ENCODE peak calls at places on chromosomes 16 and 17, in eight cellular contexts. One of them, this sample, is unnamed.

GRCh38 chr17:16814439-16814838 is 124.4 kb downstream of the CCDC144A start:
- ATAC-seq in activated CD8-positive, alpha-beta memory T cell treated with anti-CD3 and anti-CD28 coated beads, Interleukin-2, amount 10 ng/mL, durations not matched to agents 7 days and 5 days: no peak
- ATAC-seq in Right ventricle myocardium superior: peak
- ATAC-seq in activated CD4-positive, CD25-positive, alpha-beta regulatory T cell treated with anti-CD3 and anti-CD28 coated beads, Interleukin-2, amount 50 U/mL, for 24 hours: no peak
- ATAC-seq in activated T-cell treated with anti-CD3 and anti-CD28 coated beads, Interleukin-2, amount 50 U/mL, for 4 hours: no peak
- ATAC-seq in A549: no peak
- ATAC-seq in CD8-positive, alpha-beta T cell: no peak
- ATAC-seq in right cardiac atrium: peak
- ATAC-seq in this sample: no peak

GRCh38 chr17:2947996-2948550 is 115.3 kb downstream of the OR1D5 start:
- ATAC-seq in activated CD4-positive, CD25-positive, alpha-beta regulatory T cell treated with anti-CD3 and anti-CD28 coated beads, Interleukin-2, amount 50 U/mL, for 24 hours: no peak
- ATAC-seq in activated T-cell treated with anti-CD3 and anti-CD28 coated beads, Interleukin-2, amount 50 U/mL, for 4 hours: no peak
- ATAC-seq in activated CD8-positive, alpha-beta memory T cell treated with anti-CD3 and anti-CD28 coated beads, Interleukin-2, amount 10 ng/mL, durations not matched to agents 7 days and 5 days: no peak
- ATAC-seq in right cardiac atrium: no peak
- ATAC-seq in CD8-positive, alpha-beta T cell: no peak
- ATAC-seq in A549: no peak
- ATAC-seq in Right ventricle myocardium superior: no peak
- ATAC-seq in this sample: no peak

GRCh38 chr16:89373355-89374110 is 116.8 kb downstream of the ANKRD11 start:
- ATAC-seq in right cardiac atrium: peak
- ATAC-seq in activated CD4-positive, CD25-positive, alpha-beta regulatory T cell treated with anti-CD3 and anti-CD28 coated beads, Interleukin-2, amount 50 U/mL, for 24 hours: no peak
- ATAC-seq in activated CD8-positive, alpha-beta memory T cell treated with anti-CD3 and anti-CD28 coated beads, Interleukin-2, amount 10 ng/mL, durations not matched to agents 7 days and 5 days: no peak
- ATAC-seq in CD8-positive, alpha-beta T cell: no peak
- ATAC-seq in A549: no peak
- ATAC-seq in activated T-cell treated with anti-CD3 and anti-CD28 coated beads, Interleukin-2, amount 50 U/mL, for 4 hours: no peak
- ATAC-seq in Right ventricle myocardium superior: peak
- ATAC-seq in this sample: no peak

GRCh38 chr17:9356488-9356911 is 219.1 kb downstream of the STX8 start:
- ATAC-seq in CD8-positive, alpha-beta T cell: no peak
- ATAC-seq in activated T-cell treated with anti-CD3 and anti-CD28 coated beads, Interleukin-2, amount 50 U/mL, for 4 hours: no peak
- ATAC-seq in Right ventricle myocardium superior: peak
- ATAC-seq in A549: no peak
- ATAC-seq in activated CD8-positive, alpha-beta memory T cell treated with anti-CD3 and anti-CD28 coated beads, Interleukin-2, amount 10 ng/mL, durations not matched to agents 7 days and 5 days: no peak
- ATAC-seq in right cardiac atrium: peak
- ATAC-seq in activated CD4-positive, CD25-positive, alpha-beta regulatory T cell treated with anti-CD3 and anti-CD28 coated beads, Interleukin-2, amount 50 U/mL, for 24 hours: no peak
- ATAC-seq in this sample: no peak

GRCh38 chr17:65261682-65262636 is 124.8 kb downstream of the RGS9 start:
- ATAC-seq in Right ventricle myocardium superior: no peak
- ATAC-seq in activated T-cell treated with anti-CD3 and anti-CD28 coated beads, Interleukin-2, amount 50 U/mL, for 4 hours: no peak
- ATAC-seq in A549: no peak
- ATAC-seq in activated CD8-positive, alpha-beta memory T cell treated with anti-CD3 and anti-CD28 coated beads, Interleukin-2, amount 10 ng/mL, durations not matched to agents 7 days and 5 days: peak
- ATAC-seq in right cardiac atrium: no peak
- ATAC-seq in activated CD4-positive, CD25-positive, alpha-beta regulatory T cell treated with anti-CD3 and anti-CD28 coated beads, Interleukin-2, amount 50 U/mL, for 24 hours: no peak
- ATAC-seq in CD8-positive, alpha-beta T cell: no peak
- ATAC-seq in this sample: peak

GRCh38 chr17:64428406-64428805 is 20.5 kb upstream of the MILR1 start:
- ATAC-seq in right cardiac atrium: no peak
- ATAC-seq in activated CD8-positive, alpha-beta memory T cell treated with anti-CD3 and anti-CD28 coated beads, Interleukin-2, amount 10 ng/mL, durations not matched to agents 7 days and 5 days: no peak
- ATAC-seq in activated T-cell treated with anti-CD3 and anti-CD28 coated beads, Interleukin-2, amount 50 U/mL, for 4 hours: no peak
- ATAC-seq in activated CD4-positive, CD25-positive, alpha-beta regulatory T cell treated with anti-CD3 and anti-CD28 coated beads, Interleukin-2, amount 50 U/mL, for 24 hours: no peak
- ATAC-seq in CD8-positive, alpha-beta T cell: no peak
- ATAC-seq in Right ventricle myocardium superior: no peak
- ATAC-seq in A549: no peak
- ATAC-seq in this sample: no peak

GRCh38 chr16:86242244-86243122 is 267.8 kb upstream of the FOXF1 start:
- ATAC-seq in CD8-positive, alpha-beta T cell: no peak
- ATAC-seq in A549: no peak
- ATAC-seq in activated CD8-positive, alpha-beta memory T cell treated with anti-CD3 and anti-CD28 coated beads, Interleukin-2, amount 10 ng/mL, durations not matched to agents 7 days and 5 days: no peak
- ATAC-seq in activated T-cell treated with anti-CD3 and anti-CD28 coated beads, Interleukin-2, amount 50 U/mL, for 4 hours: no peak
- ATAC-seq in right cardiac atrium: no peak
- ATAC-seq in activated CD4-positive, CD25-positive, alpha-beta regulatory T cell treated with anti-CD3 and anti-CD28 coated beads, Interleukin-2, amount 50 U/mL, for 24 hours: no peak
- ATAC-seq in Right ventricle myocardium superior: no peak
- ATAC-seq in this sample: no peak

GRCh38 chr16:9852003-9852402 is 330.2 kb downstream of the GRIN2A start:
- ATAC-seq in Right ventricle myocardium superior: no peak
- ATAC-seq in activated CD8-positive, alpha-beta memory T cell treated with anti-CD3 and anti-CD28 coated beads, Interleukin-2, amount 10 ng/mL, durations not matched to agents 7 days and 5 days: no peak
- ATAC-seq in activated T-cell treated with anti-CD3 and anti-CD28 coated beads, Interleukin-2, amount 50 U/mL, for 4 hours: no peak
- ATAC-seq in activated CD4-positive, CD25-positive, alpha-beta regulatory T cell treated with anti-CD3 and anti-CD28 coated beads, Interleukin-2, amount 50 U/mL, for 24 hours: no peak
- ATAC-seq in right cardiac atrium: no peak
- ATAC-seq in A549: no peak
- ATAC-seq in CD8-positive, alpha-beta T cell: no peak
- ATAC-seq in this sample: no peak

GRCh38 chr16:56284521-56284920 is 93.2 kb downstream of the GNAO1 start:
- ATAC-seq in right cardiac atrium: no peak
- ATAC-seq in A549: no peak
- ATAC-seq in activated CD4-positive, CD25-positive, alpha-beta regulatory T cell treated with anti-CD3 and anti-CD28 coated beads, Interleukin-2, amount 50 U/mL, for 24 hours: no peak
- ATAC-seq in activated CD8-positive, alpha-beta memory T cell treated with anti-CD3 and anti-CD28 coated beads, Interleukin-2, amount 10 ng/mL, durations not matched to agents 7 days and 5 days: no peak
- ATAC-seq in Right ventricle myocardium superior: no peak
- ATAC-seq in CD8-positive, alpha-beta T cell: no peak
- ATAC-seq in activated T-cell treated with anti-CD3 and anti-CD28 coated beads, Interleukin-2, amount 50 U/mL, for 4 hours: no peak
- ATAC-seq in this sample: no peak

GRCh38 chr17:41894791-41895331 is 23.9 kb downstream of the ACLY start:
- ATAC-seq in right cardiac atrium: peak
- ATAC-seq in A549: peak
- ATAC-seq in CD8-positive, alpha-beta T cell: no peak
- ATAC-seq in activated CD4-positive, CD25-positive, alpha-beta regulatory T cell treated with anti-CD3 and anti-CD28 coated beads, Interleukin-2, amount 50 U/mL, for 24 hours: no peak
- ATAC-seq in activated T-cell treated with anti-CD3 and anti-CD28 coated beads, Interleukin-2, amount 50 U/mL, for 4 hours: no peak
- ATAC-seq in Right ventricle myocardium superior: peak
- ATAC-seq in activated CD8-positive, alpha-beta memory T cell treated with anti-CD3 and anti-CD28 coated beads, Interleukin-2, amount 10 ng/mL, durations not matched to agents 7 days and 5 days: no peak
- ATAC-seq in this sample: no peak

GRCh38 chr16:49912688-49913087 is 56.8 kb upstream of the ZNF423 start:
- ATAC-seq in CD8-positive, alpha-beta T cell: no peak
- ATAC-seq in A549: no peak
- ATAC-seq in right cardiac atrium: no peak
- ATAC-seq in activated CD8-positive, alpha-beta memory T cell treated with anti-CD3 and anti-CD28 coated beads, Interleukin-2, amount 10 ng/mL, durations not matched to agents 7 days and 5 days: no peak
- ATAC-seq in Right ventricle myocardium superior: no peak
- ATAC-seq in activated T-cell treated with anti-CD3 and anti-CD28 coated beads, Interleukin-2, amount 50 U/mL, for 4 hours: no peak
- ATAC-seq in activated CD4-positive, CD25-positive, alpha-beta regulatory T cell treated with anti-CD3 and anti-CD28 coated beads, Interleukin-2, amount 50 U/mL, for 24 hours: no peak
- ATAC-seq in this sample: no peak

GRCh38 chr17:30824002-30824355 is 513 bp downstream of the CRLF3 start:
- ATAC-seq in Right ventricle myocardium superior: peak
- ATAC-seq in activated T-cell treated with anti-CD3 and anti-CD28 coated beads, Interleukin-2, amount 50 U/mL, for 4 hours: peak
- ATAC-seq in right cardiac atrium: peak
- ATAC-seq in A549: peak
- ATAC-seq in activated CD4-positive, CD25-positive, alpha-beta regulatory T cell treated with anti-CD3 and anti-CD28 coated beads, Interleukin-2, amount 50 U/mL, for 24 hours: peak
- ATAC-seq in activated CD8-positive, alpha-beta memory T cell treated with anti-CD3 and anti-CD28 coated beads, Interleukin-2, amount 10 ng/mL, durations not matched to agents 7 days and 5 days: peak
- ATAC-seq in CD8-positive, alpha-beta T cell: peak
- ATAC-seq in this sample: peak

GRCh38 chr17:189444-189843 is 8.0 kb upstream of the DOC2B start:
- ATAC-seq in activated CD8-positive, alpha-beta memory T cell treated with anti-CD3 and anti-CD28 coated beads, Interleukin-2, amount 10 ng/mL, durations not matched to agents 7 days and 5 days: no peak
- ATAC-seq in A549: no peak
- ATAC-seq in activated T-cell treated with anti-CD3 and anti-CD28 coated beads, Interleukin-2, amount 50 U/mL, for 4 hours: no peak
- ATAC-seq in right cardiac atrium: no peak
- ATAC-seq in activated CD4-positive, CD25-positive, alpha-beta regulatory T cell treated with anti-CD3 and anti-CD28 coated beads, Interleukin-2, amount 50 U/mL, for 24 hours: no peak
- ATAC-seq in CD8-positive, alpha-beta T cell: no peak
- ATAC-seq in Right ventricle myocardium superior: no peak
- ATAC-seq in this sample: peak

GRCh38 chr16:65728172-65728571 is 606.3 kb upstream of the CDH11 start:
- ATAC-seq in CD8-positive, alpha-beta T cell: no peak
- ATAC-seq in A549: no peak
- ATAC-seq in activated CD4-positive, CD25-positive, alpha-beta regulatory T cell treated with anti-CD3 and anti-CD28 coated beads, Interleukin-2, amount 50 U/mL, for 24 hours: no peak
- ATAC-seq in activated CD8-positive, alpha-beta memory T cell treated with anti-CD3 and anti-CD28 coated beads, Interleukin-2, amount 10 ng/mL, durations not matched to agents 7 days and 5 days: no peak
- ATAC-seq in right cardiac atrium: no peak
- ATAC-seq in Right ventricle myocardium superior: no peak
- ATAC-seq in activated T-cell treated with anti-CD3 and anti-CD28 coated beads, Interleukin-2, amount 50 U/mL, for 4 hours: no peak
- ATAC-seq in this sample: no peak

GRCh38 chr17:28020515-28020914 is 22.0 kb upstream of the NLK start:
- ATAC-seq in A549: no peak
- ATAC-seq in Right ventricle myocardium superior: no peak
- ATAC-seq in right cardiac atrium: no peak
- ATAC-seq in activated CD8-positive, alpha-beta memory T cell treated with anti-CD3 and anti-CD28 coated beads, Interleukin-2, amount 10 ng/mL, durations not matched to agents 7 days and 5 days: no peak
- ATAC-seq in CD8-positive, alpha-beta T cell: no peak
- ATAC-seq in activated CD4-positive, CD25-positive, alpha-beta regulatory T cell treated with anti-CD3 and anti-CD28 coated beads, Interleukin-2, amount 50 U/mL, for 24 hours: no peak
- ATAC-seq in activated T-cell treated with anti-CD3 and anti-CD28 coated beads, Interleukin-2, amount 50 U/mL, for 4 hours: no peak
- ATAC-seq in this sample: no peak

GRCh38 chr16:53061701-53062159 is 6.9 kb downstream of the CHD9 start:
- ATAC-seq in right cardiac atrium: peak
- ATAC-seq in activated CD8-positive, alpha-beta memory T cell treated with anti-CD3 and anti-CD28 coated beads, Interleukin-2, amount 10 ng/mL, durations not matched to agents 7 days and 5 days: peak
- ATAC-seq in activated T-cell treated with anti-CD3 and anti-CD28 coated beads, Interleukin-2, amount 50 U/mL, for 4 hours: peak
- ATAC-seq in activated CD4-positive, CD25-positive, alpha-beta regulatory T cell treated with anti-CD3 and anti-CD28 coated beads, Interleukin-2, amount 50 U/mL, for 24 hours: peak
- ATAC-seq in Right ventricle myocardium superior: peak
- ATAC-seq in CD8-positive, alpha-beta T cell: peak
- ATAC-seq in A549: peak
- ATAC-seq in this sample: peak

GRCh38 chr17:80523054-80523744 is 21.4 kb upstream of the RPTOR start:
- ATAC-seq in activated CD4-positive, CD25-positive, alpha-beta regulatory T cell treated with anti-CD3 and anti-CD28 coated beads, Interleukin-2, amount 50 U/mL, for 24 hours: no peak
- ATAC-seq in activated CD8-positive, alpha-beta memory T cell treated with anti-CD3 and anti-CD28 coated beads, Interleukin-2, amount 10 ng/mL, durations not matched to agents 7 days and 5 days: no peak
- ATAC-seq in right cardiac atrium: no peak
- ATAC-seq in activated T-cell treated with anti-CD3 and anti-CD28 coated beads, Interleukin-2, amount 50 U/mL, for 4 hours: no peak
- ATAC-seq in A549: no peak
- ATAC-seq in Right ventricle myocardium superior: no peak
- ATAC-seq in CD8-positive, alpha-beta T cell: no peak
- ATAC-seq in this sample: no peak

GRCh38 chr17:29723283-29724047 is 100.8 kb upstream of the CORO6 start:
- ATAC-seq in activated T-cell treated with anti-CD3 and anti-CD28 coated beads, Interleukin-2, amount 50 U/mL, for 4 hours: peak
- ATAC-seq in right cardiac atrium: no peak
- ATAC-seq in A549: no peak
- ATAC-seq in activated CD4-positive, CD25-positive, alpha-beta regulatory T cell treated with anti-CD3 and anti-CD28 coated beads, Interleukin-2, amount 50 U/mL, for 24 hours: peak
- ATAC-seq in activated CD8-positive, alpha-beta memory T cell treated with anti-CD3 and anti-CD28 coated beads, Interleukin-2, amount 10 ng/mL, durations not matched to agents 7 days and 5 days: peak
- ATAC-seq in CD8-positive, alpha-beta T cell: peak
- ATAC-seq in Right ventricle myocardium superior: peak
- ATAC-seq in this sample: peak

GRCh38 chr17:73256220-73256619 is 5.5 kb downstream of the CPSF4L start:
- ATAC-seq in CD8-positive, alpha-beta T cell: no peak
- ATAC-seq in right cardiac atrium: no peak
- ATAC-seq in activated CD4-positive, CD25-positive, alpha-beta regulatory T cell treated with anti-CD3 and anti-CD28 coated beads, Interleukin-2, amount 50 U/mL, for 24 hours: no peak
- ATAC-seq in Right ventricle myocardium superior: no peak
- ATAC-seq in A549: peak
- ATAC-seq in activated T-cell treated with anti-CD3 and anti-CD28 coated beads, Interleukin-2, amount 50 U/mL, for 4 hours: no peak
- ATAC-seq in activated CD8-positive, alpha-beta memory T cell treated with anti-CD3 and anti-CD28 coated beads, Interleukin-2, amount 10 ng/mL, durations not matched to agents 7 days and 5 days: no peak
- ATAC-seq in this sample: no peak

GRCh38 chr17:9929873-9930272 is 24.8 kb upstream of the RCVRN start:
- ATAC-seq in activated T-cell treated with anti-CD3 and anti-CD28 coated beads, Interleukin-2, amount 50 U/mL, for 4 hours: no peak
- ATAC-seq in activated CD8-positive, alpha-beta memory T cell treated with anti-CD3 and anti-CD28 coated beads, Interleukin-2, amount 10 ng/mL, durations not matched to agents 7 days and 5 days: no peak
- ATAC-seq in Right ventricle myocardium superior: no peak
- ATAC-seq in CD8-positive, alpha-beta T cell: no peak
- ATAC-seq in right cardiac atrium: no peak
- ATAC-seq in A549: no peak
- ATAC-seq in activated CD4-positive, CD25-positive, alpha-beta regulatory T cell treated with anti-CD3 and anti-CD28 coated beads, Interleukin-2, amount 50 U/mL, for 24 hours: no peak
- ATAC-seq in this sample: no peak

GRCh38 chr17:12839042-12839441 is 49.7 kb downstream of the ARHGAP44 start:
- ATAC-seq in activated CD8-positive, alpha-beta memory T cell treated with anti-CD3 and anti-CD28 coated beads, Interleukin-2, amount 10 ng/mL, durations not matched to agents 7 days and 5 days: no peak
- ATAC-seq in activated CD4-positive, CD25-positive, alpha-beta regulatory T cell treated with anti-CD3 and anti-CD28 coated beads, Interleukin-2, amount 50 U/mL, for 24 hours: no peak
- ATAC-seq in A549: no peak
- ATAC-seq in Right ventricle myocardium superior: no peak
- ATAC-seq in right cardiac atrium: no peak
- ATAC-seq in CD8-positive, alpha-beta T cell: no peak
- ATAC-seq in activated T-cell treated with anti-CD3 and anti-CD28 coated beads, Interleukin-2, amount 50 U/mL, for 4 hours: no peak
- ATAC-seq in this sample: no peak

GRCh38 chr17:34616148-34616547 is 36.8 kb downstream of the TMEM132E start:
- ATAC-seq in right cardiac atrium: no peak
- ATAC-seq in activated T-cell treated with anti-CD3 and anti-CD28 coated beads, Interleukin-2, amount 50 U/mL, for 4 hours: no peak
- ATAC-seq in Right ventricle myocardium superior: no peak
- ATAC-seq in CD8-positive, alpha-beta T cell: no peak
- ATAC-seq in A549: no peak
- ATAC-seq in activated CD8-positive, alpha-beta memory T cell treated with anti-CD3 and anti-CD28 coated beads, Interleukin-2, amount 10 ng/mL, durations not matched to agents 7 days and 5 days: no peak
- ATAC-seq in activated CD4-positive, CD25-positive, alpha-beta regulatory T cell treated with anti-CD3 and anti-CD28 coated beads, Interleukin-2, amount 50 U/mL, for 24 hours: no peak
- ATAC-seq in this sample: no peak

GRCh38 chr16:739560-740458 is 988 bp downstream of the CIAO3 start:
- ATAC-seq in Right ventricle myocardium superior: no peak
- ATAC-seq in activated CD8-positive, alpha-beta memory T cell treated with anti-CD3 and anti-CD28 coated beads, Interleukin-2, amount 10 ng/mL, durations not matched to agents 7 days and 5 days: no peak
- ATAC-seq in activated CD4-positive, CD25-positive, alpha-beta regulatory T cell treated with anti-CD3 and anti-CD28 coated beads, Interleukin-2, amount 50 U/mL, for 24 hours: no peak
- ATAC-seq in activated T-cell treated with anti-CD3 and anti-CD28 coated beads, Interleukin-2, amount 50 U/mL, for 4 hours: no peak
- ATAC-seq in A549: peak
- ATAC-seq in right cardiac atrium: peak
- ATAC-seq in CD8-positive, alpha-beta T cell: no peak
- ATAC-seq in this sample: no peak

GRCh38 chr17:4617090-4617489 is 24.4 kb downstream of the ALOX15 start:
- ATAC-seq in activated CD8-positive, alpha-beta memory T cell treated with anti-CD3 and anti-CD28 coated beads, Interleukin-2, amount 10 ng/mL, durations not matched to agents 7 days and 5 days: no peak
- ATAC-seq in activated CD4-positive, CD25-positive, alpha-beta regulatory T cell treated with anti-CD3 and anti-CD28 coated beads, Interleukin-2, amount 50 U/mL, for 24 hours: no peak
- ATAC-seq in CD8-positive, alpha-beta T cell: no peak
- ATAC-seq in A549: no peak
- ATAC-seq in activated T-cell treated with anti-CD3 and anti-CD28 coated beads, Interleukin-2, amount 50 U/mL, for 4 hours: no peak
- ATAC-seq in right cardiac atrium: no peak
- ATAC-seq in Right ventricle myocardium superior: no peak
- ATAC-seq in this sample: no peak

GRCh38 chr17:40475234-40476210 is 25.9 kb downstream of the TNS4 start:
- ATAC-seq in activated T-cell treated with anti-CD3 and anti-CD28 coated beads, Interleukin-2, amount 50 U/mL, for 4 hours: no peak
- ATAC-seq in Right ventricle myocardium superior: peak
- ATAC-seq in A549: no peak
- ATAC-seq in activated CD4-positive, CD25-positive, alpha-beta regulatory T cell treated with anti-CD3 and anti-CD28 coated beads, Interleukin-2, amount 50 U/mL, for 24 hours: no peak
- ATAC-seq in CD8-positive, alpha-beta T cell: no peak
- ATAC-seq in right cardiac atrium: peak
- ATAC-seq in activated CD8-positive, alpha-beta memory T cell treated with anti-CD3 and anti-CD28 coated beads, Interleukin-2, amount 10 ng/mL, durations not matched to agents 7 days and 5 days: no peak
- ATAC-seq in this sample: no peak

GRCh38 chr17:4968916-4969550 is 1.4 kb upstream of the SPAG7 start:
- ATAC-seq in Right ventricle myocardium superior: no peak
- ATAC-seq in activated CD8-positive, alpha-beta memory T cell treated with anti-CD3 and anti-CD28 coated beads, Interleukin-2, amount 10 ng/mL, durations not matched to agents 7 days and 5 days: no peak
- ATAC-seq in activated T-cell treated with anti-CD3 and anti-CD28 coated beads, Interleukin-2, amount 50 U/mL, for 4 hours: peak
- ATAC-seq in CD8-positive, alpha-beta T cell: no peak
- ATAC-seq in A549: no peak
- ATAC-seq in activated CD4-positive, CD25-positive, alpha-beta regulatory T cell treated with anti-CD3 and anti-CD28 coated beads, Interleukin-2, amount 50 U/mL, for 24 hours: peak
- ATAC-seq in right cardiac atrium: no peak
- ATAC-seq in this sample: peak

GRCh38 chr17:57097832-57098421 is 12.9 kb downstream of the AKAP1 start:
- ATAC-seq in CD8-positive, alpha-beta T cell: no peak
- ATAC-seq in activated CD4-positive, CD25-positive, alpha-beta regulatory T cell treated with anti-CD3 and anti-CD28 coated beads, Interleukin-2, amount 50 U/mL, for 24 hours: no peak
- ATAC-seq in activated T-cell treated with anti-CD3 and anti-CD28 coated beads, Interleukin-2, amount 50 U/mL, for 4 hours: no peak
- ATAC-seq in A549: peak
- ATAC-seq in activated CD8-positive, alpha-beta memory T cell treated with anti-CD3 and anti-CD28 coated beads, Interleukin-2, amount 10 ng/mL, durations not matched to agents 7 days and 5 days: no peak
- ATAC-seq in Right ventricle myocardium superior: peak
- ATAC-seq in right cardiac atrium: peak
- ATAC-seq in this sample: no peak

GRCh38 chr17:72693147-72693878 is 399.2 kb downstream of the SLC39A11 start:
- ATAC-seq in activated CD8-positive, alpha-beta memory T cell treated with anti-CD3 and anti-CD28 coated beads, Interleukin-2, amount 10 ng/mL, durations not matched to agents 7 days and 5 days: no peak
- ATAC-seq in A549: no peak
- ATAC-seq in activated T-cell treated with anti-CD3 and anti-CD28 coated beads, Interleukin-2, amount 50 U/mL, for 4 hours: no peak
- ATAC-seq in CD8-positive, alpha-beta T cell: no peak
- ATAC-seq in Right ventricle myocardium superior: no peak
- ATAC-seq in right cardiac atrium: no peak
- ATAC-seq in activated CD4-positive, CD25-positive, alpha-beta regulatory T cell treated with anti-CD3 and anti-CD28 coated beads, Interleukin-2, amount 50 U/mL, for 24 hours: no peak
- ATAC-seq in this sample: no peak

GRCh38 chr16:89216315-89217137 is 977 bp upstream of the ZNF778 start:
- ATAC-seq in Right ventricle myocardium superior: peak
- ATAC-seq in CD8-positive, alpha-beta T cell: peak
- ATAC-seq in A549: peak
- ATAC-seq in activated CD4-positive, CD25-positive, alpha-beta regulatory T cell treated with anti-CD3 and anti-CD28 coated beads, Interleukin-2, amount 50 U/mL, for 24 hours: peak
- ATAC-seq in right cardiac atrium: peak
- ATAC-seq in activated CD8-positive, alpha-beta memory T cell treated with anti-CD3 and anti-CD28 coated beads, Interleukin-2, amount 10 ng/mL, durations not matched to agents 7 days and 5 days: peak
- ATAC-seq in activated T-cell treated with anti-CD3 and anti-CD28 coated beads, Interleukin-2, amount 50 U/mL, for 4 hours: peak
- ATAC-seq in this sample: peak

GRCh38 chr16:82051656-82052055 is 16.6 kb downstream of the HSD17B2 start:
- ATAC-seq in A549: no peak
- ATAC-seq in CD8-positive, alpha-beta T cell: no peak
- ATAC-seq in right cardiac atrium: no peak
- ATAC-seq in activated T-cell treated with anti-CD3 and anti-CD28 coated beads, Interleukin-2, amount 50 U/mL, for 4 hours: no peak
- ATAC-seq in activated CD8-positive, alpha-beta memory T cell treated with anti-CD3 and anti-CD28 coated beads, Interleukin-2, amount 10 ng/mL, durations not matched to agents 7 days and 5 days: no peak
- ATAC-seq in activated CD4-positive, CD25-positive, alpha-beta regulatory T cell treated with anti-CD3 and anti-CD28 coated beads, Interleukin-2, amount 50 U/mL, for 24 hours: no peak
- ATAC-seq in Right ventricle myocardium superior: no peak
- ATAC-seq in this sample: no peak

GRCh38 chr16:84177740-84178070 is 9.2 kb downstream of the TAF1C start:
- ATAC-seq in activated CD8-positive, alpha-beta memory T cell treated with anti-CD3 and anti-CD28 coated beads, Interleukin-2, amount 10 ng/mL, durations not matched to agents 7 days and 5 days: no peak
- ATAC-seq in A549: no peak
- ATAC-seq in activated CD4-positive, CD25-positive, alpha-beta regulatory T cell treated with anti-CD3 and anti-CD28 coated beads, Interleukin-2, amount 50 U/mL, for 24 hours: no peak
- ATAC-seq in Right ventricle myocardium superior: peak
- ATAC-seq in right cardiac atrium: no peak
- ATAC-seq in CD8-positive, alpha-beta T cell: no peak
- ATAC-seq in activated T-cell treated with anti-CD3 and anti-CD28 coated beads, Interleukin-2, amount 50 U/mL, for 4 hours: peak
- ATAC-seq in this sample: peak

GRCh38 chr16:85479972-85480726 is 133.0 kb upstream of the GSE1 start:
- ATAC-seq in A549: peak
- ATAC-seq in CD8-positive, alpha-beta T cell: no peak
- ATAC-seq in Right ventricle myocardium superior: peak
- ATAC-seq in right cardiac atrium: no peak
- ATAC-seq in activated CD8-positive, alpha-beta memory T cell treated with anti-CD3 and anti-CD28 coated beads, Interleukin-2, amount 10 ng/mL, durations not matched to agents 7 days and 5 days: peak
- ATAC-seq in activated CD4-positive, CD25-positive, alpha-beta regulatory T cell treated with anti-CD3 and anti-CD28 coated beads, Interleukin-2, amount 50 U/mL, for 24 hours: no peak
- ATAC-seq in activated T-cell treated with anti-CD3 and anti-CD28 coated beads, Interleukin-2, amount 50 U/mL, for 4 hours: peak
- ATAC-seq in this sample: no peak

GRCh38 chr16:1466968-1467521 is 7.8 kb downstream of the CLCN7 start:
- ATAC-seq in activated CD8-positive, alpha-beta memory T cell treated with anti-CD3 and anti-CD28 coated beads, Interleukin-2, amount 10 ng/mL, durations not matched to agents 7 days and 5 days: peak
- ATAC-seq in activated T-cell treated with anti-CD3 and anti-CD28 coated beads, Interleukin-2, amount 50 U/mL, for 4 hours: no peak
- ATAC-seq in CD8-positive, alpha-beta T cell: no peak
- ATAC-seq in right cardiac atrium: no peak
- ATAC-seq in Right ventricle myocardium superior: peak
- ATAC-seq in A549: peak
- ATAC-seq in activated CD4-positive, CD25-positive, alpha-beta regulatory T cell treated with anti-CD3 and anti-CD28 coated beads, Interleukin-2, amount 50 U/mL, for 24 hours: no peak
- ATAC-seq in this sample: no peak

GRCh38 chr17:76862079-76862478 is 6.1 kb upstream of the MGAT5B start:
- ATAC-seq in activated T-cell treated with anti-CD3 and anti-CD28 coated beads, Interleukin-2, amount 50 U/mL, for 4 hours: no peak
- ATAC-seq in A549: no peak
- ATAC-seq in CD8-positive, alpha-beta T cell: no peak
- ATAC-seq in activated CD8-positive, alpha-beta memory T cell treated with anti-CD3 and anti-CD28 coated beads, Interleukin-2, amount 10 ng/mL, durations not matched to agents 7 days and 5 days: no peak
- ATAC-seq in right cardiac atrium: no peak
- ATAC-seq in activated CD4-positive, CD25-positive, alpha-beta regulatory T cell treated with anti-CD3 and anti-CD28 coated beads, Interleukin-2, amount 50 U/mL, for 24 hours: no peak
- ATAC-seq in Right ventricle myocardium superior: no peak
- ATAC-seq in this sample: no peak

This sample was measured in activated T-helper 17 cell treated with anti-CD3 and anti-CD28 coated beads, Interleukin-2, amount 50 U/mL, for 72 hours.